ENCODE peak calls at places on chromosome 7, in ten cellular contexts. Z is head of caudate nucleus; M is cardiac muscle cell; H is NCI-H345; K is NCI-H1092; A is GM23248; R is GM19239; P is astrocyte; X is left colon; J is Jurkat, Clone E6-1. O is an unnamed sample.

GRCh38 chr7:125927556-125927955 is 997.9 kb upstream of the POT1 start:
- DNase-seq in M (no peak), A (no peak), Z (no peak), X (no peak), J (no peak), R (no peak), H (peak; percentile 78), K (no peak), P (no peak), O (no peak)

GRCh38 chr7:144835166-144835611 is 664 bp downstream of the TPK1 start:
- DNase-seq in H (peak; percentile 58), M (peak; percentile 64), P (peak; percentile 52), K (peak; percentile 63), A (peak; percentile 72), X (no peak), Z (peak; percentile 64), R (no peak), J (peak; percentile 25), O (peak; percentile 49)

GRCh38 chr7:1227814-1228534 is 4.7 kb upstream of the UNCX start:
- DNase-seq in R (no peak), Z (no peak), A (no peak), J (no peak), M (no peak), K (no peak), P (no peak), H (no peak), X (no peak), O (no peak)

GRCh38 chr7:2380461-2380860 is 22.9 kb upstream of the CHST12 start:
- DNase-seq in P (no peak), J (no peak), H (no peak), R (no peak), A (no peak), Z (no peak), X (no peak), M (no peak), K (no peak), O (no peak)

GRCh38 chr7:44415047-44415446 is 75.4 kb downstream of the NUDCD3 start:
- DNase-seq in J (no peak), X (no peak), Z (no peak), R (no peak), M (no peak), K (no peak), A (peak; percentile 37), H (no peak), P (peak; percentile 56), O (no peak)

GRCh38 chr7:77697535-77697831 is 1.2 kb downstream of the RSBN1L start:
- DNase-seq in Z (no peak), R (no peak), K (no peak), M (peak; percentile 56), X (no peak), J (no peak), P (no peak), H (no peak), A (peak; percentile 82), O (no peak)

GRCh38 chr7:8070451-8071180 is 102.0 kb downstream of the GLCCI1 start:
- DNase-seq in J (no peak), K (no peak), M (no peak), X (no peak), Z (no peak), A (no peak), P (no peak), H (no peak), R (no peak), O (no peak)

GRCh38 chr7:12094365-12094921 is 116.7 kb upstream of the TMEM106B start:
- DNase-seq in H (no peak), P (peak; percentile 64), M (peak; percentile 11), A (no peak), K (no peak), X (no peak), Z (no peak), J (no peak), R (no peak), O (no peak)

GRCh38 chr7:66380285-66380888 is 175.3 kb downstream of the TPST1 start:
- DNase-seq in K (no peak), J (no peak), P (no peak), X (no peak), R (no peak), H (no peak), M (no peak), Z (no peak), A (peak; percentile 74), O (no peak)

GRCh38 chr7:18886801-18887200 is 230.6 kb downstream of the TWIST1 start:
- DNase-seq in H (no peak), K (no peak), Z (no peak), M (no peak), R (no peak), J (no peak), A (no peak), X (no peak), P (no peak), O (no peak)

GRCh38 chr7:144037414-144038096 is 11.2 kb upstream of the OR2A5 start:
- DNase-seq in K (no peak), Z (no peak), R (no peak), A (peak; percentile 13), H (no peak), P (no peak), J (no peak), X (no peak), M (no peak), O (no peak)

GRCh38 chr7:78080811-78081210 is 282.2 kb downstream of the PHTF2 start:
- DNase-seq in H (no peak), P (no peak), R (no peak), K (no peak), M (no peak), X (no peak), A (peak; percentile 47), Z (peak; percentile 33), J (no peak), O (no peak)

GRCh38 chr7:106279425-106280182 is 5.2 kb downstream of the NAMPT start:
- DNase-seq in X (no peak), M (no peak), K (no peak), Z (no peak), J (no peak), A (no peak), P (no peak), H (no peak), R (no peak), O (peak; percentile 52)

GRCh38 chr7:2709553-2710165 is 21.7 kb downstream of the AMZ1 start:
- DNase-seq in A (peak; percentile 73), X (peak; percentile 62), H (peak; percentile 64), M (peak; percentile 59), K (peak; percentile 67), P (no peak), Z (peak; percentile 81), J (peak; percentile 69), R (peak; percentile 92), O (peak; percentile 83)

GRCh38 chr7:98168181-98168903 is 42.9 kb upstream of the BHLHA15 start:
- DNase-seq in R (peak; percentile 77), J (peak; percentile 53), K (peak; percentile 63), P (peak; percentile 51), A (peak; percentile 46), Z (peak; percentile 82), H (peak; percentile 71), M (peak; percentile 70), X (peak; percentile 66), O (peak; percentile 67)